ENCODE peak calls at places on chromosomes 16 and 17, in six cellular contexts. I is iPS-NIHi11; A is activated CD4-positive, alpha-beta T cell treated with anti-CD3 and anti-CD28 coated beads, Interleukin-2, amount 10 ng/mL, durations not matched to agents 7 days and 5 days; R is CD4-positive, alpha-beta memory T cell; Y is stimulated activated CD8-positive, alpha-beta memory T cell treated with anti-CD3 and anti-CD28 coated beads, Interleukin-4, amount 100 ng/mL, for 4 hours; Q is activated naive CD4-positive, alpha-beta T cell treated with anti-CD3 and anti-CD28 coated beads, Interleukin-2, amount 10 ng/mL, durations not matched to agents 7 days and 5 days. Z is an unnamed sample.

GRCh38 chr17:61048398-61049106 is 351.1 kb upstream of the TBX2 start:
- DNase-seq in R (no peak), I (no peak), Y (no peak), Q (no peak), A (no peak), Z (no peak)

GRCh38 chr17:12605222-12605621 is 60.5 kb upstream of the MYOCD start:
- DNase-seq in A (no peak), Q (no peak), I (no peak), Y (no peak), R (no peak), Z (no peak)

GRCh38 chr16:3161235-3162018 is 26.6 kb upstream of the OR1F1 start:
- DNase-seq in I (no peak), Y (no peak), Q (no peak), A (no peak), R (no peak), Z (no peak)

GRCh38 chr17:3546997-3547396 is 10.6 kb downstream of the TRPV3 start:
- DNase-seq in A (no peak), Y (no peak), I (no peak), Q (no peak), R (no peak), Z (no peak)

GRCh38 chr17:40130352-40131042 is 8.7 kb downstream of the MSL1 start:
- DNase-seq in A (no peak), Y (no peak), I (no peak), R (no peak), Q (no peak), Z (no peak)

GRCh38 chr17:61426482-61427304 is 25.5 kb upstream of the TBX4 start:
- DNase-seq in Q (no peak), Y (no peak), R (no peak), I (no peak), A (no peak), Z (no peak)

GRCh38 chr16:78528265-78528664 is 428.8 kb downstream of the WWOX start:
- DNase-seq in I (no peak), R (no peak), Y (no peak), A (no peak), Q (no peak), Z (no peak)

GRCh38 chr17:34892864-34893263 is 68.4 kb downstream of the CCT6B start:
- DNase-seq in Y (no peak), A (no peak), Q (no peak), R (peak), I (peak), Z (no peak)

GRCh38 chr17:42050360-42051012 is at the start of gene C17orf113:
- DNase-seq in R (peak), Q (peak), I (peak), Y (peak), A (peak), Z (peak)

GRCh38 chr17:78708510-78708973 is 73.5 kb downstream of the CYTH1 start:
- DNase-seq in I (peak), A (peak), Y (no peak), R (peak), Q (peak), Z (peak)

GRCh38 chr16:64452446-64452845 is 669.4 kb downstream of the CDH11 start:
- DNase-seq in R (no peak), Y (no peak), I (no peak), A (no peak), Q (no peak), Z (no peak)

GRCh38 chr16:78363843-78364242 is 264.4 kb downstream of the WWOX start:
- DNase-seq in Q (no peak), I (no peak), R (no peak), A (no peak), Y (no peak), Z (no peak)

GRCh38 chr17:2560658-2561057 is 32.8 kb upstream of the PAFAH1B1 start:
- DNase-seq in R (no peak), I (no peak), A (no peak), Y (no peak), Q (no peak), Z (no peak)

GRCh38 chr17:57739402-57740224 is 5.5 kb downstream of the CCDC182 start:
- DNase-seq in Q (no peak), Y (no peak), R (peak), A (peak), I (peak), Z (peak)

GRCh38 chr17:64781394-64781793 is 119.3 kb upstream of the SMURF2 start:
- DNase-seq in Y (no peak), Q (peak), I (peak), R (peak), A (peak), Z (peak)

GRCh38 chr17:78838574-78839005 is 2.0 kb downstream of the USP36 start:
- DNase-seq in R (no peak), Q (no peak), I (no peak), Y (no peak), A (no peak), Z (no peak)

GRCh38 chr16:12775689-12776236 is 27.9 kb downstream of the CPPED1 start:
- DNase-seq in A (no peak), R (no peak), I (no peak), Q (no peak), Y (no peak), Z (no peak)

GRCh38 chr16:87878704-87879103 is 9.4 kb upstream of the SLC7A5 start:
- DNase-seq in A (no peak), I (no peak), R (no peak), Y (no peak), Q (no peak), Z (no peak)

GRCh38 chr16:80583466-80583865 is 42.7 kb downstream of the DYNLRB2 start:
- DNase-seq in R (no peak), Y (no peak), Q (peak), I (no peak), A (peak), Z (peak)

GRCh38 chr17:61279476-61280145 is 120.0 kb upstream of the TBX2 start:
- DNase-seq in Y (no peak), I (no peak), A (no peak), R (no peak), Q (no peak), Z (no peak)

GRCh38 chr16:2428051-2428786 is 1.0 kb upstream of the CCNF start:
- DNase-seq in Q (no peak), I (peak), R (no peak), Y (no peak), A (no peak), Z (peak)

GRCh38 chr17:66301864-66302741 is at the start of gene PRKCA:
- DNase-seq in A (peak), Y (peak), R (peak), I (peak), Q (peak), Z (peak)

GRCh38 chr16:22217890-22218730 is 12.0 kb downstream of the EEF2K start:
- DNase-seq in Y (no peak), A (no peak), Q (peak), I (peak), R (no peak), Z (no peak)

GRCh38 chr16:66007717-66008116 is 358.8 kb upstream of the CDH5 start:
- DNase-seq in Q (no peak), A (no peak), Y (no peak), I (peak), R (no peak), Z (no peak)

GRCh38 chr17:41615454-41615853 is 2.9 kb upstream of the KRT16 start:
- DNase-seq in Q (no peak), R (no peak), I (peak), Y (no peak), A (no peak), Z (no peak)

GRCh38 chr17:82134101-82134500 is 36.1 kb upstream of the FASN start:
- DNase-seq in Y (no peak), A (no peak), I (no peak), R (no peak), Q (no peak), Z (no peak)